ENCODE peak calls at places on chromosomes 2 and 18, in five cellular contexts. One of them, this sample, is unnamed.

GRCh38 chr2:65458999-65459398 is 26.6 kb upstream of the SPRED2 start:
- DNase-seq in glutamatergic neuron: no peak
- DNase-seq in heart left ventricle: no peak
- DNase-seq in GM12878: no peak
- DNase-seq in brain microvascular endothelial cell: peak; percentile 66
- DNase-seq in this sample: no peak

GRCh38 chr2:233084488-233084887 is 24.3 kb downstream of the INPP5D start:
- DNase-seq in glutamatergic neuron: no peak
- DNase-seq in heart left ventricle: peak; percentile 70
- DNase-seq in GM12878: peak; percentile 78
- DNase-seq in brain microvascular endothelial cell: no peak
- DNase-seq in this sample: peak; percentile 35

GRCh38 chr2:130302164-130302886 is 40.4 kb upstream of the IMP4 start:
- DNase-seq in glutamatergic neuron: no peak
- DNase-seq in heart left ventricle: no peak
- DNase-seq in GM12878: no peak
- DNase-seq in brain microvascular endothelial cell: no peak
- DNase-seq in this sample: no peak

GRCh38 chr2:74673821-74674528 is 19.9 kb downstream of the SEMA4F start:
- DNase-seq in glutamatergic neuron: no peak
- DNase-seq in heart left ventricle: no peak
- DNase-seq in GM12878: no peak
- DNase-seq in brain microvascular endothelial cell: no peak
- DNase-seq in this sample: no peak

GRCh38 chr2:147467441-147467840 is 377.4 kb upstream of the ACVR2A start:
- DNase-seq in glutamatergic neuron: no peak
- DNase-seq in heart left ventricle: no peak
- DNase-seq in GM12878: no peak
- DNase-seq in brain microvascular endothelial cell: no peak
- DNase-seq in this sample: no peak

GRCh38 chr2:28654981-28655322 is 96.7 kb upstream of the PPP1CB start:
- DNase-seq in glutamatergic neuron: no peak
- DNase-seq in heart left ventricle: no peak
- DNase-seq in GM12878: no peak
- DNase-seq in brain microvascular endothelial cell: no peak
- DNase-seq in this sample: no peak

GRCh38 chr18:22214731-22215528 is 45.5 kb downstream of the GATA6 start:
- DNase-seq in glutamatergic neuron: no peak
- DNase-seq in heart left ventricle: no peak
- DNase-seq in GM12878: no peak
- DNase-seq in brain microvascular endothelial cell: no peak
- DNase-seq in this sample: peak; percentile 73

GRCh38 chr2:234676859-234677450 is 180.1 kb upstream of the ARL4C start:
- DNase-seq in glutamatergic neuron: no peak
- DNase-seq in heart left ventricle: no peak
- DNase-seq in GM12878: no peak
- DNase-seq in brain microvascular endothelial cell: no peak
- DNase-seq in this sample: no peak

GRCh38 chr2:182858671-182859070 is 7.8 kb downstream of the FRZB start:
- DNase-seq in glutamatergic neuron: no peak
- DNase-seq in heart left ventricle: no peak
- DNase-seq in GM12878: no peak
- DNase-seq in brain microvascular endothelial cell: peak; percentile 42
- DNase-seq in this sample: no peak

GRCh38 chr18:37332764-37333420 is 232.7 kb downstream of the CELF4 start:
- DNase-seq in glutamatergic neuron: no peak
- DNase-seq in heart left ventricle: no peak
- DNase-seq in GM12878: no peak
- DNase-seq in brain microvascular endothelial cell: no peak
- DNase-seq in this sample: no peak

GRCh38 chr18:61697306-61697909 is 195.4 kb downstream of the RNF152 start:
- DNase-seq in glutamatergic neuron: no peak
- DNase-seq in heart left ventricle: no peak
- DNase-seq in GM12878: no peak
- DNase-seq in brain microvascular endothelial cell: no peak
- DNase-seq in this sample: no peak

GRCh38 chr2:218999881-219000568 is 6.8 kb upstream of the CRYBA2 start:
- DNase-seq in glutamatergic neuron: peak; percentile 54
- DNase-seq in heart left ventricle: no peak
- DNase-seq in GM12878: no peak
- DNase-seq in brain microvascular endothelial cell: no peak
- DNase-seq in this sample: no peak

GRCh38 chr2:106996136-106996769 is 110.3 kb upstream of the ST6GAL2 start:
- DNase-seq in glutamatergic neuron: no peak
- DNase-seq in heart left ventricle: no peak
- DNase-seq in GM12878: no peak
- DNase-seq in brain microvascular endothelial cell: no peak
- DNase-seq in this sample: no peak

GRCh38 chr2:218406209-218406948 is 6.7 kb downstream of the CTDSP1 start:
- DNase-seq in glutamatergic neuron: peak; percentile 98
- DNase-seq in heart left ventricle: peak; percentile 98
- DNase-seq in GM12878: peak; percentile 64
- DNase-seq in brain microvascular endothelial cell: peak; percentile 89
- DNase-seq in this sample: peak; percentile 98

GRCh38 chr2:27735263-27735904 is 36.1 kb upstream of the MRPL33 start:
- DNase-seq in glutamatergic neuron: peak; percentile 39
- DNase-seq in heart left ventricle: peak; percentile 95
- DNase-seq in GM12878: no peak
- DNase-seq in brain microvascular endothelial cell: peak; percentile 18
- DNase-seq in this sample: peak; percentile 93

GRCh38 chr2:68934021-68934420 is 18.7 kb downstream of the GKN2 start:
- DNase-seq in glutamatergic neuron: no peak
- DNase-seq in heart left ventricle: no peak
- DNase-seq in GM12878: no peak
- DNase-seq in brain microvascular endothelial cell: no peak
- DNase-seq in this sample: no peak

GRCh38 chr2:121790276-121790956 is 35.0 kb downstream of the TSN start:
- DNase-seq in glutamatergic neuron: no peak
- DNase-seq in heart left ventricle: no peak
- DNase-seq in GM12878: no peak
- DNase-seq in brain microvascular endothelial cell: peak; percentile 90
- DNase-seq in this sample: peak; percentile 82

GRCh38 chr2:16678964-16679363 is 13.3 kb upstream of the CYRIA start:
- DNase-seq in glutamatergic neuron: no peak
- DNase-seq in heart left ventricle: no peak
- DNase-seq in GM12878: no peak
- DNase-seq in brain microvascular endothelial cell: no peak
- DNase-seq in this sample: no peak

GRCh38 chr2:70454936-70455544 is 98.6 kb downstream of the TGFA start:
- DNase-seq in glutamatergic neuron: no peak
- DNase-seq in heart left ventricle: no peak
- DNase-seq in GM12878: no peak
- DNase-seq in brain microvascular endothelial cell: no peak
- DNase-seq in this sample: no peak

GRCh38 chr18:31102020-31102684 is at the start of gene DSC2:
- DNase-seq in glutamatergic neuron: peak; percentile 88
- DNase-seq in heart left ventricle: peak; percentile 52
- DNase-seq in GM12878: no peak
- DNase-seq in brain microvascular endothelial cell: no peak
- DNase-seq in this sample: no peak

GRCh38 chr18:4181882-4182568 is 273.1 kb downstream of the DLGAP1 start:
- DNase-seq in glutamatergic neuron: no peak
- DNase-seq in heart left ventricle: no peak
- DNase-seq in GM12878: no peak
- DNase-seq in brain microvascular endothelial cell: no peak
- DNase-seq in this sample: no peak
- TF ChIP-seq CTCF in glutamatergic neuron: no peak
- TF ChIP-seq CTCF in heart left ventricle: no peak
- TF ChIP-seq CTCF in GM12878: no peak
- TF ChIP-seq CTCF in brain microvascular endothelial cell: no peak
- TF ChIP-seq CTCF in this sample: no peak

DNA sequence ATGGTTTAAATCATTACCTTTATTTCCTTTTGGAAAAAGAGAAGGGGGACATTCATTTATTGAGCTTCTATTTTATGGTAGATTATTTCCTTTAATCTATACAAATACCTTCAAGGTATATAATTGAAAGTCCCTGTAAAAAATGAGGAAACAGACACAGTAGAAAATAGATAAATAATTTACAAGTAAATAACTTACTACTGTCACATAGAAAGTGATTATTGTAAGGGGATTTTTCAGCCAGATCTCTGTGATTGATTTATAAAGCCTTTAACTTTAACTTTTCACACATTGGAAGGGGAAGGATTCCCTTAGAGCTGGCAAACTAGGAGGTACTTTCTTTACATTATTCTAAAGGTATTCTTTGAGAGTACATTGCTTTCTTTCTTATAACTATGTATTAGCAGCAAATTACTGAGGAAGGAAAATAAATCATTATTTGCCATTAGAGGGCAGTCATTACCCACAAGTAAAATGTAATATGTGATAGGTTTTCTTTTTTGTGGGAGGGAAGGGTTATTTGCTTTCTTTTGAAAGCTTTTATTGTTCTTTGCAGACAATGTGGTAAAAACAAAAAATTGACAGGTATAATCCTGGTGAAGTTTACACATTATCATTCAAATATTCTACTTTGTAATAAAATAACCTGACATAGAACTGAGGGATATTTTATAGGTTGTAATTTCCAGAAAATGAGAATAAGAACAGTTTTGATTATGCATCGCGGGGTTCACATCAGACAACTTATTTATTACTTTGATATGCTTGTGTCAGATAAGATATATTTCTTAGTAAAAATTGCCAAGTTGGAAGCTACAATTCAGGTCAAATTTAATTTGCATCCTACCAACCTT is 24.8 kb upstream of the RPE start:
- DNase-seq in glutamatergic neuron: no peak
- DNase-seq in heart left ventricle: no peak
- DNase-seq in GM12878: peak; percentile 21
- DNase-seq in brain microvascular endothelial cell: no peak
- DNase-seq in this sample: peak; percentile 64
- TF ChIP-seq CTCF in glutamatergic neuron: peak; percentile 33
- TF ChIP-seq CTCF in heart left ventricle: peak; percentile 66
- TF ChIP-seq CTCF in GM12878: peak; percentile 32
- TF ChIP-seq CTCF in brain microvascular endothelial cell: peak; percentile 10
- TF ChIP-seq CTCF in this sample: peak; percentile 38

GRCh38 chr2:111185496-111186022 is 64.8 kb downstream of the BCL2L11 start:
- DNase-seq in glutamatergic neuron: no peak
- DNase-seq in heart left ventricle: peak; percentile 42
- DNase-seq in GM12878: no peak
- DNase-seq in brain microvascular endothelial cell: no peak
- DNase-seq in this sample: no peak

GRCh38 chr2:111186123-111186715 is 65.5 kb downstream of the BCL2L11 start:
- DNase-seq in glutamatergic neuron: no peak
- DNase-seq in heart left ventricle: no peak
- DNase-seq in GM12878: no peak
- DNase-seq in brain microvascular endothelial cell: no peak
- DNase-seq in this sample: no peak

GRCh38 chr2:111178730-111179405 is 58.2 kb downstream of the BCL2L11 start:
- DNase-seq in glutamatergic neuron: no peak
- DNase-seq in heart left ventricle: no peak
- DNase-seq in GM12878: no peak
- DNase-seq in brain microvascular endothelial cell: peak; percentile 32
- DNase-seq in this sample: no peak

GRCh38 chr2:111184725-111185495 is 64.2 kb downstream of the BCL2L11 start:
- DNase-seq in glutamatergic neuron: no peak
- DNase-seq in heart left ventricle: no peak
- DNase-seq in GM12878: no peak
- DNase-seq in brain microvascular endothelial cell: no peak
- DNase-seq in this sample: peak; percentile 50

DNA sequence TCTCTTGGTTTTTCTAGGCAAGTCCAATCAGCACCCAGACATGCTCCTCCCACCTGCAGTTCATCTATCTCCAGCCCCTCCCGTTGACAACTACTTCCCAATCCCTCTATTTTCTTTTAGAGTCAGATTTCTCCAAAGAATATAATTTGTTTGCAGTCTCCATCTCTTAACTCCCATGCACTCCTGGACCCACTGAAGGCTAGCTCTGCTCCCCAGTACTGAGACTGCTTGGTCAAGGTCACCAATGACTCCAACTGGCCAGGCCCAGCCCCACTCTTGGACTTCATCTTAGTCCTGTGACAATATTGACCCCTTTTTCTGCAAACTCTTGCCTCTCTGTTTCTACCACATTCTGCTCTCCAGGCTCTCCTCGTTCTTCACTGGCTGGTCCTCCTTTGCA is 62.0 kb downstream of the BCL2L11 start:
- DNase-seq in glutamatergic neuron: no peak
- DNase-seq in heart left ventricle: no peak
- DNase-seq in GM12878: no peak
- DNase-seq in brain microvascular endothelial cell: no peak
- DNase-seq in this sample: no peak
- TF ChIP-seq CTCF in glutamatergic neuron: no peak
- TF ChIP-seq CTCF in heart left ventricle: no peak
- TF ChIP-seq CTCF in GM12878: no peak
- TF ChIP-seq CTCF in brain microvascular endothelial cell: no peak
- TF ChIP-seq CTCF in this sample: no peak

GRCh38 chr18:55233850-55234249 is 274.6 kb upstream of the CCDC68 start:
- DNase-seq in glutamatergic neuron: no peak
- DNase-seq in heart left ventricle: no peak
- DNase-seq in GM12878: no peak
- DNase-seq in brain microvascular endothelial cell: peak; percentile 47
- DNase-seq in this sample: peak; percentile 82

GRCh38 chr18:55232506-55232905 is 273.2 kb upstream of the CCDC68 start:
- DNase-seq in glutamatergic neuron: no peak
- DNase-seq in heart left ventricle: no peak
- DNase-seq in GM12878: no peak
- DNase-seq in brain microvascular endothelial cell: no peak
- DNase-seq in this sample: no peak

GRCh38 chr18:55236150-55236931 is 277.1 kb upstream of the CCDC68 start:
- DNase-seq in glutamatergic neuron: no peak
- DNase-seq in heart left ventricle: no peak
- DNase-seq in GM12878: no peak
- DNase-seq in brain microvascular endothelial cell: no peak
- DNase-seq in this sample: peak; percentile 52

GRCh38 chr18:55234366-55235093 is 275.3 kb upstream of the CCDC68 start:
- DNase-seq in glutamatergic neuron: peak; percentile 80
- DNase-seq in heart left ventricle: peak; percentile 67
- DNase-seq in GM12878: peak; percentile 53
- DNase-seq in brain microvascular endothelial cell: peak; percentile 78
- DNase-seq in this sample: peak; percentile 88

GRCh38 chr18:55235094-55235461 is 275.8 kb upstream of the CCDC68 start:
- DNase-seq in glutamatergic neuron: no peak
- DNase-seq in heart left ventricle: no peak
- DNase-seq in GM12878: no peak
- DNase-seq in brain microvascular endothelial cell: no peak
- DNase-seq in this sample: no peak
- TF ChIP-seq CTCF in glutamatergic neuron: no peak
- TF ChIP-seq CTCF in heart left ventricle: no peak
- TF ChIP-seq CTCF in GM12878: no peak
- TF ChIP-seq CTCF in brain microvascular endothelial cell: no peak
- TF ChIP-seq CTCF in this sample: no peak

This sample was measured in cardiac fibroblast.